ENCODE peak calls at places on chromosome 15, in ten cellular contexts. Q, R, T, K, N, M, V, P, Z and E are unnamed samples.

GRCh38 chr15:34987623-34987981 is 485 bp downstream of the ZNF770 start:
- DNase-seq in Q (no peak), R (no peak), T (no peak), K (no peak), N (no peak), M (no peak), V (no peak), P (no peak), Z (no peak), E (no peak)

GRCh38 chr15:100559330-100559729 is 30.6 kb upstream of the CERS3 start:
- DNase-seq in Q (peak), R (no peak), T (no peak), K (no peak), N (no peak), M (no peak), V (no peak), P (no peak), Z (no peak), E (no peak)

GRCh38 chr15:29671308-29671981 is 150.8 kb downstream of the TJP1 start:
- DNase-seq in Q (peak), R (no peak), T (no peak), K (no peak), N (no peak), M (no peak), V (no peak), P (no peak), Z (no peak), E (no peak)

GRCh38 chr15:64883097-64883581 is 28.6 kb upstream of the ANKDD1A start:
- DNase-seq in Q (no peak), R (no peak), T (no peak), K (peak), N (no peak), M (no peak), V (no peak), P (no peak), Z (no peak), E (peak)

GRCh38 chr15:82571722-82572222 is 31.5 kb upstream of the RPS17 start:
- DNase-seq in Q (peak), R (peak), T (no peak), K (no peak), N (peak), M (no peak), V (peak), P (no peak), Z (no peak), E (no peak)

GRCh38 chr15:55282284-55282833 is 7.3 kb downstream of the RAB27A start:
- DNase-seq in Q (no peak), R (no peak), T (no peak), K (peak), N (no peak), M (no peak), V (peak), P (no peak), Z (no peak), E (peak)

GRCh38 chr15:101554115-101554915 is 64.8 kb upstream of the PCSK6 start:
- DNase-seq in Q (peak), R (no peak), T (no peak), K (no peak), N (no peak), M (no peak), V (no peak), P (no peak), Z (no peak), E (no peak)

GRCh38 chr15:41286665-41287333 is 45.6 kb downstream of the OIP5 start:
- DNase-seq in Q (no peak), R (no peak), T (no peak), K (no peak), N (no peak), M (no peak), V (no peak), P (no peak), Z (no peak), E (no peak)

GRCh38 chr15:100601158-100601557 is 826 bp downstream of the LINS1 start:
- DNase-seq in Q (no peak), R (no peak), T (peak), K (peak), N (no peak), M (peak), V (no peak), P (peak), Z (no peak), E (peak)

GRCh38 chr15:51310064-51310463 is 28.3 kb downstream of the CYP19A1 start:
- DNase-seq in Q (no peak), R (no peak), T (no peak), K (no peak), N (no peak), M (no peak), V (no peak), P (no peak), Z (no peak), E (no peak)

GRCh38 chr15:98956796-98957553 is 50.6 kb downstream of the PGPEP1L start:
- DNase-seq in Q (peak), R (no peak), T (no peak), K (no peak), N (no peak), M (no peak), V (no peak), P (no peak), Z (no peak), E (no peak)

GRCh38 chr15:28955160-28955502 is 69.4 kb downstream of the APBA2 start:
- DNase-seq in Q (peak), R (peak), T (no peak), K (no peak), N (no peak), M (no peak), V (no peak), P (no peak), Z (no peak), E (peak)

GRCh38 chr15:29071907-29072273 is 186.1 kb downstream of the APBA2 start:
- DNase-seq in Q (peak), R (no peak), T (no peak), K (no peak), N (no peak), M (no peak), V (no peak), P (no peak), Z (no peak), E (no peak)